ENCODE peak calls at places on chromosomes 2 and 18, in four cellular contexts. One of them, this sample, is unnamed.

GRCh38 chr2:45008296-45009129 is 739 bp downstream of the SIX2 start:
- DNase-seq in SK-N-SH: peak; percentile 36
- DNase-seq in GM23338: peak; percentile 40
- DNase-seq in GM23248: peak; percentile 41
- DNase-seq in this sample: peak; percentile 55

GRCh38 chr18:11733031-11733430 is 44.0 kb downstream of the GNAL start:
- DNase-seq in GM23248: peak; percentile 70
- DNase-seq in GM23338: peak; percentile 88
- DNase-seq in SK-N-SH: peak; percentile 75
- DNase-seq in this sample: peak; percentile 88

GRCh38 chr18:62452280-62452824 is 70.5 kb upstream of the ZCCHC2 start:
- DNase-seq in SK-N-SH: no peak
- DNase-seq in GM23248: peak; percentile 72
- DNase-seq in GM23338: no peak
- DNase-seq in this sample: no peak

GRCh38 chr2:8756230-8756629 is 74.4 kb downstream of the ID2 start:
- DNase-seq in GM23248: no peak
- DNase-seq in GM23338: no peak
- DNase-seq in SK-N-SH: no peak
- DNase-seq in this sample: no peak

GRCh38 chr2:31319391-31320175 is 85.6 kb downstream of the EHD3 start:
- DNase-seq in GM23338: no peak
- DNase-seq in GM23248: peak; percentile 83
- DNase-seq in SK-N-SH: no peak
- DNase-seq in this sample: no peak

GRCh38 chr2:17621781-17622180 is 81.3 kb downstream of the VSNL1 start:
- DNase-seq in SK-N-SH: no peak
- DNase-seq in GM23338: no peak
- DNase-seq in GM23248: peak; percentile 72
- DNase-seq in this sample: no peak

GRCh38 chr2:53087282-53087882 is 680.2 kb upstream of the CHAC2 start:
- DNase-seq in SK-N-SH: no peak
- DNase-seq in GM23248: peak; percentile 69
- DNase-seq in GM23338: no peak
- DNase-seq in this sample: no peak

GRCh38 chr18:36511791-36512352 is 214.4 kb downstream of the FHOD3 start:
- DNase-seq in GM23248: peak; percentile 29
- DNase-seq in SK-N-SH: peak; percentile 27
- DNase-seq in GM23338: no peak
- DNase-seq in this sample: no peak

GRCh38 chr2:63078852-63079606 is 28.4 kb downstream of the OTX1 start:
- DNase-seq in GM23248: peak; percentile 10
- DNase-seq in SK-N-SH: peak; percentile 10
- DNase-seq in GM23338: peak; percentile 86
- DNase-seq in this sample: peak; percentile 20

GRCh38 chr2:234970467-234970866 is 18.6 kb downstream of the SH3BP4 start:
- DNase-seq in SK-N-SH: no peak
- DNase-seq in GM23338: no peak
- DNase-seq in GM23248: peak; percentile 63
- DNase-seq in this sample: no peak

GRCh38 chr18:35852786-35853185 is 119.7 kb upstream of the RMP24 start:
- DNase-seq in GM23338: no peak
- DNase-seq in SK-N-SH: no peak
- DNase-seq in GM23248: no peak
- DNase-seq in this sample: no peak

GRCh38 chr2:157257312-157258252 is at the start of gene GALNT5:
- DNase-seq in SK-N-SH: no peak
- DNase-seq in GM23338: peak; percentile 41
- DNase-seq in GM23248: peak; percentile 86
- DNase-seq in this sample: peak; percentile 52

GRCh38 chr18:23135679-23136325 is 517 bp downstream of the CABLES1 start:
- DNase-seq in SK-N-SH: peak; percentile 84
- DNase-seq in GM23248: peak; percentile 75
- DNase-seq in GM23338: peak; percentile 45
- DNase-seq in this sample: peak; percentile 82

GRCh38 chr2:6957910-6958615 is 40.9 kb downstream of the RNF144A start:
- DNase-seq in SK-N-SH: no peak
- DNase-seq in GM23248: peak; percentile 48
- DNase-seq in GM23338: no peak
- DNase-seq in this sample: no peak

GRCh38 chr18:9135912-9136314 is 668 bp upstream of the ANKRD12 start:
- DNase-seq in GM23338: peak; percentile 93
- DNase-seq in SK-N-SH: no peak
- DNase-seq in GM23248: peak; percentile 49
- DNase-seq in this sample: peak; percentile 71
- H3F3A ChIP-seq in GM23338: peaks cover 10% of the 10 kb centered on the region
- H3F3A ChIP-seq in SK-N-SH: peaks cover 43% of the 10 kb centered on the region
- H3F3A ChIP-seq in GM23248: peaks cover 65% of the 10 kb centered on the region
- H3F3A ChIP-seq in this sample: peaks cover 53% of the 10 kb centered on the region

GRCh38 chr18:58941426-58942099 is 76.9 kb downstream of the ZNF532 start:
- DNase-seq in GM23338: no peak
- DNase-seq in GM23248: no peak
- DNase-seq in SK-N-SH: no peak
- DNase-seq in this sample: no peak
- H3F3A ChIP-seq in GM23338: peaks cover 50% of the 10 kb centered on the region
- H3F3A ChIP-seq in GM23248: peaks cover 6% of the 10 kb centered on the region
- H3F3A ChIP-seq in SK-N-SH: peaks cover 17% of the 10 kb centered on the region
- H3F3A ChIP-seq in this sample: no peaks in the 10 kb centered on the region

DNA sequence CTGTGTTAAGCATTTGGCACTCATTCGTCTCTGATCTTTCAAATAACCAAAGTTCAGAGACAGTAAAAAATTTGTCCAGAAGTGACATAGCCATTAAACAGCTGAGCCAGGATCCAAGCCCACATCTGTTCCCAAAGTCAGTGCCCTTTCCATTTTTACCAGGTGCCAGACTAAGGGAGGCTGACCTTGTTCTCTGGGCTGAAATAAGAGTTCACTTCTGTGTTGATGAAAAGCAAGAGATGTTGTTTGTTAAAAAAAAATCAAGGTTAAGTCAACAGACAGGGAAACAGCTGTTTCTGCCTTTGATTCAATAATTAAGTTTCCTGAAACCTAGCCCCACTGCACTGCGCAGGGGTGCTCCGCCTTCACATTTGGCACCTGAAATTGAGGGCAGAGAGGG is 117.1 kb downstream of the PRKRA start:
- DNase-seq in GM23248: no peak
- DNase-seq in SK-N-SH: no peak
- DNase-seq in GM23338: no peak
- DNase-seq in this sample: no peak
- H3F3A ChIP-seq in GM23248: no peaks in the 10 kb centered on the region
- H3F3A ChIP-seq in SK-N-SH: no peaks in the 10 kb centered on the region
- H3F3A ChIP-seq in GM23338: no peaks in the 10 kb centered on the region
- H3F3A ChIP-seq in this sample: no peaks in the 10 kb centered on the region

GRCh38 chr18:42287047-42287446 is 332.0 kb downstream of the PIK3C3 start:
- DNase-seq in GM23338: no peak
- DNase-seq in SK-N-SH: no peak
- DNase-seq in GM23248: no peak
- DNase-seq in this sample: no peak

GRCh38 chr18:42281124-42281523 is 326.1 kb downstream of the PIK3C3 start:
- DNase-seq in GM23248: no peak
- DNase-seq in GM23338: no peak
- DNase-seq in SK-N-SH: no peak
- DNase-seq in this sample: no peak

GRCh38 chr18:42275949-42276730 is 321.1 kb downstream of the PIK3C3 start:
- DNase-seq in SK-N-SH: no peak
- DNase-seq in GM23248: no peak
- DNase-seq in GM23338: no peak
- DNase-seq in this sample: no peak

DNA sequence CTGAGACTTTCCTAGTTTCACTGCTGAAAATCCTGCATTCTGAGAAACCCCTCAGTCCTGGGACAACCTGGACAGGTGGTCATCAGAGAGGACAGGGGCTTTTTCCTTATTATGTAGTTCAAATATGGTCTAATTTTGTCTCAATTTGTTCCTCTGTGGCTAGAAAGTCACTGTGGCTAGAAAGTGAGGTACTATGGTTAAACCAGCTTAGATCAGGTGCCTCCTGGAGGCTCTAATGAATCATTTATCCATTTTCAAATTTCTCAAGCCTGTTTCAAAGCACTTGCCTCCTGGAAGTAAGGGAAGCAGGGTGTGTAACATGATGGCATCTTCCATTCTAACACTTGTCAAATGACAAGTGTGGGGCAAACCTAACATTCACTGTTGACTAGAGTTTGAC is 326.8 kb downstream of the PIK3C3 start:
- DNase-seq in SK-N-SH: no peak
- DNase-seq in GM23248: no peak
- DNase-seq in GM23338: no peak
- DNase-seq in this sample: no peak
- H3F3A ChIP-seq in SK-N-SH: peaks cover 2% of the 10 kb centered on the region
- H3F3A ChIP-seq in GM23248: no peaks in the 10 kb centered on the region
- H3F3A ChIP-seq in GM23338: no peaks in the 10 kb centered on the region
- H3F3A ChIP-seq in this sample: no peaks in the 10 kb centered on the region

GRCh38 chr2:139763705-139764104 is 983.5 kb upstream of the NXPH2 start:
- DNase-seq in GM23338: no peak
- DNase-seq in GM23248: no peak
- DNase-seq in SK-N-SH: no peak
- DNase-seq in this sample: no peak

GRCh38 chr2:139773720-139774277 is 993.6 kb upstream of the NXPH2 start:
- DNase-seq in GM23338: no peak
- DNase-seq in SK-N-SH: peak; percentile 27
- DNase-seq in GM23248: no peak
- DNase-seq in this sample: no peak

DNA sequence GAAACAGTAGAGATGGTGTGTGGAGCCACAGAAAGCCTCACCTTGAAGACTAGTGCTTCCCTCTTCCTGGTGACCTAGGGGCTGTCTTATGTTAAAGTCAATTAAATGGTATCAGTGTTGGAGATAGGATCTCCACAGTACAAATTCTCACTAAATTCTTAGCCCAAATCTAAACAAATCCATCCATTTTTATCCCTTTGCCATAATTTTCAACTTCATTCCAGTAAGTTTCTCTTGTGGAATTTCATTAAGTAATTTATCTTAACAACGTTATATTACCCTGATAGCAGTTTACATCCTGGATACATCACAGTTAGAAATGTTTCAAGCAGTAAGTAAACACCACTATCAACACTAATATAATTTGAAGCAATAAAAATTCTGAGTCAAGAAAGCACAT is 989.4 kb upstream of the NXPH2 start:
- DNase-seq in GM23248: no peak
- DNase-seq in SK-N-SH: no peak
- DNase-seq in GM23338: no peak
- DNase-seq in this sample: no peak
- H3F3A ChIP-seq in GM23248: no peaks in the 10 kb centered on the region
- H3F3A ChIP-seq in SK-N-SH: no peaks in the 10 kb centered on the region
- H3F3A ChIP-seq in GM23338: no peaks in the 10 kb centered on the region
- H3F3A ChIP-seq in this sample: no peaks in the 10 kb centered on the region

DNA sequence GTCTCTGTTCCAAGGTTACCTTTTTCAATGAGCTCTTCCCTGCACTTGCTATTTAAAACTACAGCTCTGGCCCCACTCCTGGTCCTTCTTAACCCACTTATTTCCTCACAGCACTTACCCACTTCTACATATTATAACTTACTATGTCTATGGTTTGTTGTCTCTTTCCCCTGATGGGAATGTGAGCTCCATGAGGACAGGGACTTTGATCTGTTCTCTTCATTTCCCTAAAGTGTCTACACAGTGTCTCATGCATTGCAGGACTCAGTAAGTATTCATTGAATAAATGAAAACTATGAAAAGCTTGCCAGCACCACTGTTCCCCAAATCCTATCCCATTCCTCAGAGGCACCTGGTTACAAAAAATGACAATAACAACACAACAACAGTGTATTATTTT is 18.3 kb upstream of the ACYP2 start:
- DNase-seq in SK-N-SH: no peak
- DNase-seq in GM23248: no peak
- DNase-seq in GM23338: no peak
- DNase-seq in this sample: no peak
- H3F3A ChIP-seq in SK-N-SH: no peaks in the 10 kb centered on the region
- H3F3A ChIP-seq in GM23248: no peaks in the 10 kb centered on the region
- H3F3A ChIP-seq in GM23338: no peaks in the 10 kb centered on the region
- H3F3A ChIP-seq in this sample: peaks cover 4% of the 10 kb centered on the region

GRCh38 chr2:197152451-197153228 is 157.9 kb downstream of the ANKRD44 start:
- DNase-seq in GM23338: no peak
- DNase-seq in GM23248: peak; percentile 51
- DNase-seq in SK-N-SH: no peak
- DNase-seq in this sample: no peak
- H3F3A ChIP-seq in GM23338: no peaks in the 10 kb centered on the region
- H3F3A ChIP-seq in GM23248: peaks cover 8% of the 10 kb centered on the region
- H3F3A ChIP-seq in SK-N-SH: peaks cover 3% of the 10 kb centered on the region
- H3F3A ChIP-seq in this sample: no peaks in the 10 kb centered on the region

GRCh38 chr2:65369980-65370379 is 62.4 kb downstream of the SPRED2 start:
- DNase-seq in GM23248: no peak
- DNase-seq in GM23338: no peak
- DNase-seq in SK-N-SH: no peak
- DNase-seq in this sample: no peak

GRCh38 chr2:65367517-65367916 is 64.9 kb downstream of the SPRED2 start:
- DNase-seq in SK-N-SH: peak; percentile 48
- DNase-seq in GM23248: peak; percentile 99
- DNase-seq in GM23338: no peak
- DNase-seq in this sample: no peak

GRCh38 chr2:65366595-65367125 is 65.7 kb downstream of the SPRED2 start:
- DNase-seq in GM23338: no peak
- DNase-seq in SK-N-SH: no peak
- DNase-seq in GM23248: peak; percentile 98
- DNase-seq in this sample: no peak

GRCh38 chr2:65369574-65369973 is 62.8 kb downstream of the SPRED2 start:
- DNase-seq in GM23338: no peak
- DNase-seq in SK-N-SH: no peak
- DNase-seq in GM23248: no peak
- DNase-seq in this sample: no peak

GRCh38 chr2:65368464-65368863 is 63.9 kb downstream of the SPRED2 start:
- DNase-seq in SK-N-SH: no peak
- DNase-seq in GM23248: no peak
- DNase-seq in GM23338: no peak
- DNase-seq in this sample: no peak
- H3F3A ChIP-seq in SK-N-SH: peaks cover 30% of the 10 kb centered on the region
- H3F3A ChIP-seq in GM23248: peaks cover 35% of the 10 kb centered on the region
- H3F3A ChIP-seq in GM23338: no peaks in the 10 kb centered on the region
- H3F3A ChIP-seq in this sample: peaks cover 7% of the 10 kb centered on the region

DNA sequence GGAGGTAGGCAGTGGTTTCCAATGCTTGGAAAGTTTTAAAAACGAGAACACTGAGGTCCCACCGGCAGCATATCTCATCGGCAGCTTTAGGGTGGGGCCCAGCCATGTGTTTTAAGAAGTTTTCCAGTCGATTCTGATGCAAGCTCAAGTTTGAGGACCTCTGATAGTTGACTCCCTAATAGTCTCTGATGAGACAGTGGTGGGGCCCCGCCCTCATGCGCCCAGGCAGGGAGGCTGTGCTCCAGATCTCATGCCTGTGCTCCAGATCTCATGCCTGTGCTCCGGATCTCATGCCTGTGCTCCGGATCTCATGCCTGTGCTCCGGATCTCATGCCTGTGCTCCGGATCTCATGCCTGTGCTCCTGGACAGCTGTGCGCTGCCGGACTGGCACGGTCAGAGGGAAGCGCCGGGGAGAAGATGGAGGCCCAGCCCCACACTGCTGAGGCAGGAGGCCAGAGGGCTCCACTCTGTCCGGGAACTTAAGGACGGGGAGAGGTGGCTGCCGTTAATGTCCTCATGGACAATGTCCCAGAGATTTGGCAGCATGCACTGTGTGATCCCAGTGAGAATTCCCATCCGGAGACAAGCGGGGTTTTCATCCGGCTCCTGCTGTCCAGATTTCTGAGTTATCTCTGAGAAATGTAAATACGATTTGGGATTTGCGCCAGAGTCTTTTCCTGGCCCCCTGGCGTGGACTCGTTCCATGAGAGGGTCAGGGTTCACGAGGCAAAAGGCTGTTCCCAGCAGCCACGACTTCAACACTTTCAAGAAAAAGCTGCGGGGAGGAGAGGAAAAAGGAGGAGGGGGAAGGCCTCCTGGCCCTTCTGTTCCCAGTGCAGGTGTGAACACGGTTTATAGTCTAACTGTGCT is 9.4 kb upstream of the COLEC11 start:
- DNase-seq in GM23248: no peak
- DNase-seq in SK-N-SH: peak; percentile 82
- DNase-seq in GM23338: no peak
- DNase-seq in this sample: no peak
- H3F3A ChIP-seq in GM23248: peaks cover 39% of the 10 kb centered on the region
- H3F3A ChIP-seq in SK-N-SH: peaks cover 47% of the 10 kb centered on the region
- H3F3A ChIP-seq in GM23338: peaks cover 13% of the 10 kb centered on the region
- H3F3A ChIP-seq in this sample: peaks cover 37% of the 10 kb centered on the region